ENCODE peak calls at places on chromosomes 16 and 17, in seven cellular contexts. Q is HepG2, H is K562, L is HCT116, P is SK-N-SH, F is GM12878, I is H1. X is an unnamed sample.

GRCh38 chr16:5412721-5413120 is 315.1 kb upstream of the EEF2KMT start:
- DNase-seq in Q (no peak), H (no peak), L (no peak), P (peak; percentile 50), F (no peak), I (no peak), X (no peak)

GRCh38 chr16:86773339-86773715 is 195.0 kb downstream of the FOXL1 start:
- DNase-seq in Q (no peak), H (no peak), L (no peak), P (no peak), F (no peak), I (no peak), X (no peak)

GRCh38 chr17:19771971-19772630 is 24.0 kb upstream of the ALDH3A1 start:
- DNase-seq in Q (no peak), H (no peak), L (no peak), P (no peak), F (no peak), I (no peak), X (no peak)

GRCh38 chr17:45282683-45283644 is 21.1 kb upstream of the SPATA32 start:
- DNase-seq in Q (no peak), H (no peak), L (no peak), P (no peak), F (no peak), I (no peak), X (no peak)

GRCh38 chr16:72474511-72475123 is 302.7 kb upstream of the PMFBP1 start:
- DNase-seq in Q (peak; percentile 61), H (no peak), L (peak; percentile 89), P (no peak), F (no peak), I (no peak), X (no peak)

GRCh38 chr17:78771758-78772382 is 10.2 kb downstream of the CYTH1 start:
- DNase-seq in Q (no peak), H (no peak), L (no peak), P (no peak), F (peak; percentile 82), I (no peak), X (no peak)

GRCh38 chr16:27739606-27740357 is 189.8 kb downstream of the KATNIP start:
- DNase-seq in Q (no peak), H (no peak), L (no peak), P (no peak), F (no peak), I (no peak), X (no peak)

GRCh38 chr17:38533706-38534497 is 71.8 kb downstream of the SRCIN1 start:
- DNase-seq in Q (no peak), H (no peak), L (no peak), P (no peak), F (no peak), I (no peak), X (no peak)

GRCh38 chr17:59626756-59627155 is 7.1 kb downstream of the CLTC start:
- DNase-seq in Q (no peak), H (no peak), L (no peak), P (no peak), F (no peak), I (no peak), X (no peak)

GRCh38 chr17:65583921-65584603 is 22.6 kb upstream of the AXIN2 start:
- DNase-seq in Q (peak; percentile 71), H (no peak), L (no peak), P (peak; percentile 49), F (no peak), I (no peak), X (no peak)

GRCh38 chr16:2592786-2593185 is 55.0 kb downstream of the PDPK1 start:
- DNase-seq in Q (no peak), H (no peak), L (no peak), P (peak; percentile 27), F (no peak), I (no peak), X (no peak)

GRCh38 chr16:79283578-79283977 is 317.0 kb downstream of the MAF start:
- DNase-seq in Q (no peak), H (no peak), L (no peak), P (no peak), F (no peak), I (no peak), X (no peak)

GRCh38 chr16:8619671-8620370 is 1.7 kb upstream of the METTL22 start:
- DNase-seq in Q (no peak), H (no peak), L (no peak), P (no peak), F (no peak), I (no peak), X (no peak)

GRCh38 chr16:53780051-53780450 is 76.1 kb downstream of the FTO start:
- DNase-seq in Q (no peak), H (no peak), L (no peak), P (no peak), F (no peak), I (no peak), X (peak; percentile 88)

GRCh38 chr16:368388-369158 is 1.8 kb downstream of the MRPL28 start:
- DNase-seq in Q (no peak), H (no peak), L (no peak), P (no peak), F (no peak), I (no peak), X (no peak)

GRCh38 chr16:370443-370842 is at the start of gene MRPL28:
- DNase-seq in Q (peak; percentile 90), H (peak; percentile 97), L (peak; percentile 72), P (peak; percentile 99), F (peak; percentile 87), I (peak; percentile 89), X (peak; percentile 95)

GRCh38 chr16:369275-369865 is 968 bp downstream of the MRPL28 start:
- DNase-seq in Q (no peak), H (peak; percentile 62), L (no peak), P (no peak), F (no peak), I (no peak), X (no peak)

GRCh38 chr16:370980-371728 is 816 bp upstream of the MRPL28 start:
- DNase-seq in Q (no peak), H (peak; percentile 49), L (no peak), P (no peak), F (no peak), I (no peak), X (no peak)

GRCh38 chr16:369866-370436 is 387 bp downstream of the MRPL28 start:
- DNase-seq in Q (no peak), H (peak; percentile 52), L (no peak), P (peak; percentile 76), F (no peak), I (no peak), X (no peak)
- TF ChIP-seq JUND in Q (no peak), H (no peak), L (no peak), P (no peak), F (no peak), I (no peak), X (no peak)

DNA sequence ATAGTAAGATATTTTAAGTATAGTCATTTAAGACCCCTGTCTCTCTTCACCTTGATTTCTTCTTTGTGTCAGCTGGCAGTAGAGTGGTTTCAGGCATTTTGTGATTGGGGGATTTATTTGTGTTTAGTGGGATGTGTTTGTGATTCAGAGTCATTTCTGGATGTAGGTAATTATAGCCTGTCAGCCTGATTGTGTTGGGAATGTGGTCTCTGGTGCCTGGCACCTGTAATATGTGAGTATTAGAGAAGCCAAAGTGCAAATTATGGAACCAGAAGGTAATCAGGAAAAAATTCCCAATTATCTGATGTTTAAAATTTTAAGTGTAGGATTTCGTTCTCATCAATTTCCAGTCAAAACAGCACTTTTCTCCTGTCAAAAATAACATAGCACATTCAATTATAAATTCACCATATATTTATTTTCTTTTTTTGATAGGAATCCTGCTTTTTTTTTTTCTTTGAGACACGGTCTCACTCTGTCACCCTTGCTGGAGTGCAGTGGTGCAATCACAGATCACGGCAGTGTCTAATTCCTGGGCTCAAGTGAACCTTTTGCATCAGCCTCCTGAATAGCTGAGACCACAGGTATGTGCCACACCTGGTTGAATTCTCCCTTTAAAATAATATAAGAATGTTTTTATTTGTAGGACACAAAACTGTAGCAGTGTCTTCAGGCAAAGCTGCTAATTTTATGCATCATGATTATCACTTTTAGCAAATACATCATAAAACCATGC is 42.7 kb downstream of the ATF7IP2 start:
- DNase-seq in Q (no peak), H (no peak), L (no peak), P (no peak), F (no peak), I (no peak), X (no peak)
- TF ChIP-seq JUND in Q (no peak), H (no peak), L (no peak), P (no peak), F (no peak), I (no peak), X (no peak)

GRCh38 chr17:62675260-62675659 is 47.8 kb downstream of the MRC2 start:
- DNase-seq in Q (no peak), H (no peak), L (no peak), P (no peak), F (no peak), I (no peak), X (no peak)
- TF ChIP-seq JUND in Q (no peak), H (no peak), L (no peak), P (no peak), F (no peak), I (no peak), X (no peak)

GRCh38 chr16:12358898-12359297 is 382.4 kb downstream of the SNX29 start:
- DNase-seq in Q (no peak), H (no peak), L (no peak), P (no peak), F (no peak), I (no peak), X (no peak)
- TF ChIP-seq JUND in Q (no peak), H (no peak), L (no peak), P (no peak), F (no peak), I (no peak), X (no peak)

GRCh38 chr16:58125781-58126335 is 3.3 kb downstream of the CFAP20 start:
- DNase-seq in Q (no peak), H (no peak), L (no peak), P (no peak), F (no peak), I (no peak), X (no peak)
- TF ChIP-seq JUND in Q (no peak), H (no peak), L (no peak), P (no peak), F (no peak), I (no peak), X (no peak)

DNA sequence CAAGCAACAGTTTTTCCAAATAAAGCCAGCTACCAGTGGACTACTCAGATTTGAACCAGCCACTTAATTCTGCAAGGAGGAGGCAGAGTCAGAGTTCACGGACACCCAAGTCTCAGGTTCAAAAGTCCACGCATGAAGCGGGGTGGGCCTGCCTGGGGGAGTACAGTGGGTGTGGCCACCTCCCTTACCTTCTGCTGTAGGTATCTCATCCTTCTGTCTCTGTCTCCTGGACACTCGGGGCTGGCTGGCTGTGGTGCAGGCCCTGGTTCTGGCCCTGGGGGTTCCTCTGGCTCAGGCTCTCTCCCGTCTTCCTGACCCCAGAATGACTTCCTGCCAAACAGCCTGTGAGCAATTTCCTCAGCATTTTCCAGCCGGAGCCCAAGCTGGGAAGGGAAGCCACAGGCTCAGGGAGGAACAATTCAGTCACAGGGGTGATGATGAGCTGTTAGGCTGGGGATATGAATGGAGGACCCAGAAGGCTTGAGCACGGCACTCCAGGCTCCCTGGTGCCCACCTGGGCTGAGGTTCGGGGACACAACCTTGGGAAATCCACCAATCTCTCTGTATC is 101.9 kb downstream of the LITAF start:
- DNase-seq in Q (no peak), H (no peak), L (no peak), P (no peak), F (no peak), I (no peak), X (no peak)
- TF ChIP-seq JUND in Q (no peak), H (no peak), L (no peak), P (no peak), F (no peak), I (no peak), X (no peak)